ENCODE peak calls at places on chromosomes 2 and 18, in nine cellular contexts. U is nucleus accumbens, G is Kasumi-1, H is NCI-H1694, F is amniotic epithelial cell, D is Peyer's patch, A is dorsolateral prefrontal cortex, M is astrocyte of the spinal cord, W is NCI-H2171 treated with DMSO at 0.1 percent for 48 hours. P is an unnamed sample.

GRCh38 chr2:165369131-165369935 is 100.2 kb upstream of the CSRNP3 start:
- DNase-seq in U (no peak), G (no peak), H (no peak), F (peak), D (no peak), A (no peak), M (no peak), W (no peak), P (peak)

GRCh38 chr2:204110250-204111183 is 174.0 kb downstream of the ICOS start:
- DNase-seq in U (no peak), G (no peak), H (no peak), F (no peak), D (peak), A (no peak), M (peak), W (no peak), P (no peak)

GRCh38 chr2:59909147-59909546 is 644.3 kb downstream of the BCL11A start:
- DNase-seq in U (no peak), G (no peak), H (no peak), F (no peak), D (no peak), A (no peak), M (no peak), W (no peak), P (no peak)

GRCh38 chr18:48165104-48165866 is 234.8 kb upstream of the SMAD2 start:
- DNase-seq in U (no peak), G (peak), H (no peak), F (peak), D (no peak), A (no peak), M (no peak), W (no peak), P (no peak)

GRCh38 chr2:237459741-237460174 is 27.3 kb upstream of the MLPH start:
- DNase-seq in U (no peak), G (no peak), H (no peak), F (peak), D (no peak), A (no peak), M (peak), W (no peak), P (no peak)

GRCh38 chr18:54950221-54950620 is 9.0 kb downstream of the CCDC68 start:
- DNase-seq in U (no peak), G (no peak), H (no peak), F (no peak), D (no peak), A (no peak), M (no peak), W (peak), P (no peak)

GRCh38 chr2:77443076-77443475 is 79.1 kb downstream of the LRRTM4 start:
- DNase-seq in U (no peak), G (no peak), H (no peak), F (no peak), D (no peak), A (no peak), M (peak), W (no peak), P (no peak)

GRCh38 chr2:36781907-36782635 is 85.6 kb downstream of the VIT start:
- DNase-seq in U (no peak), G (no peak), H (no peak), F (no peak), D (no peak), A (no peak), M (no peak), W (no peak), P (no peak)

GRCh38 chr2:133092571-133092970 is 422.6 kb upstream of the LYPD1 start:
- DNase-seq in U (no peak), G (no peak), H (no peak), F (peak), D (no peak), A (no peak), M (peak), W (no peak), P (no peak)

GRCh38 chr2:186757009-186757408 is 63.1 kb downstream of the FAM171B start:
- DNase-seq in U (no peak), G (no peak), H (no peak), F (no peak), D (no peak), A (no peak), M (no peak), W (no peak), P (peak)

GRCh38 chr2:24855703-24856102 is 62.5 kb downstream of the CENPO start:
- DNase-seq in U (no peak), G (no peak), H (no peak), F (peak), D (no peak), A (no peak), M (peak), W (peak), P (no peak)

GRCh38 chr2:133837441-133838090 is 269.3 kb upstream of the NCKAP5 start:
- DNase-seq in U (no peak), G (no peak), H (peak), F (peak), D (no peak), A (no peak), M (peak), W (peak), P (no peak)

GRCh38 chr18:42414756-42415454 is 459.9 kb downstream of the PIK3C3 start:
- DNase-seq in U (no peak), G (no peak), H (no peak), F (no peak), D (no peak), A (no peak), M (peak), W (no peak), P (no peak)

GRCh38 chr2:28166956-28167355 is 225.7 kb upstream of the FOSL2 start:
- DNase-seq in U (no peak), G (no peak), H (no peak), F (no peak), D (no peak), A (no peak), M (peak), W (no peak), P (no peak)

GRCh38 chr18:29849145-29849544 is 1193.4 kb downstream of the DSC3 start:
- DNase-seq in U (no peak), G (no peak), H (no peak), F (peak), D (no peak), A (no peak), M (no peak), W (no peak), P (no peak)

GRCh38 chr2:135903650-135904049 is 27.4 kb upstream of the MCM6 start:
- DNase-seq in U (no peak), G (no peak), H (no peak), F (no peak), D (no peak), A (no peak), M (no peak), W (no peak), P (no peak)

GRCh38 chr2:96241901-96242611 is 23.7 kb downstream of the TMEM127 start:
- DNase-seq in U (peak), G (peak), H (no peak), F (peak), D (peak), A (peak), M (peak), W (no peak), P (no peak)

GRCh38 chr2:149902104-149902503 is 314.5 kb upstream of the MMADHC start:
- DNase-seq in U (no peak), G (no peak), H (no peak), F (no peak), D (no peak), A (no peak), M (no peak), W (no peak), P (no peak)

GRCh38 chr2:156708051-156708450 is 271.9 kb downstream of the GPD2 start:
- DNase-seq in U (no peak), G (no peak), H (no peak), F (no peak), D (no peak), A (no peak), M (no peak), W (no peak), P (no peak)

GRCh38 chr2:128469203-128469602 is 150.5 kb upstream of the HS6ST1 start:
- DNase-seq in U (no peak), G (peak), H (no peak), F (no peak), D (no peak), A (no peak), M (no peak), W (no peak), P (no peak)

GRCh38 chr18:6058941-6059340 is 163.6 kb upstream of the TMEM200C start:
- DNase-seq in U (no peak), G (no peak), H (no peak), F (peak), D (no peak), A (peak), M (peak), W (peak), P (peak)